ENCODE peak calls at places on chromosome 4, in six cellular contexts. M is psoas muscle, I is ovary, A is fibroblast of the aortic adventitia, Y is left ventricle myocardium inferior, S is adipocyte. W is an unnamed sample.

GRCh38 chr4:3660086-3660927 is 105.9 kb upstream of the ADRA2C start:
- DNase-seq in M (no peak), I (no peak), A (no peak), Y (no peak), S (no peak), W (peak; percentile 19)

GRCh38 chr4:31557444-31557843 is 837.3 kb downstream of the PCDH7 start:
- DNase-seq in M (no peak), I (no peak), A (peak; percentile 0), Y (no peak), S (no peak), W (no peak)

GRCh38 chr4:142549726-142550463 is 296.2 kb downstream of the INPP4B start:
- DNase-seq in M (no peak), I (no peak), A (peak; percentile 81), Y (no peak), S (peak; percentile 56), W (peak; percentile 64)

GRCh38 chr4:106486533-106486932 is 118.0 kb upstream of the GIMD1 start:
- DNase-seq in M (no peak), I (no peak), A (no peak), Y (no peak), S (no peak), W (no peak)

GRCh38 chr4:61201562-61202099 is 1.5 kb downstream of the ADGRL3 start:
- DNase-seq in M (no peak), I (no peak), A (no peak), Y (peak; percentile 15), S (peak; percentile 45), W (no peak)

GRCh38 chr4:185810746-185811508 is 1.1 kb downstream of the SORBS2 start:
- DNase-seq in M (no peak), I (no peak), A (peak; percentile 31), Y (no peak), S (no peak), W (no peak)

GRCh38 chr4:101420661-101421060 is 73.3 kb upstream of the PPP3CA start:
- DNase-seq in M (no peak), I (no peak), A (peak; percentile 25), Y (no peak), S (peak; percentile 16), W (no peak)

GRCh38 chr4:57098945-57099344 is 11.2 kb downstream of the IGFBP7 start:
- DNase-seq in M (no peak), I (no peak), A (peak; percentile 94), Y (no peak), S (peak; percentile 91), W (peak; percentile 86)

GRCh38 chr4:110278127-110278526 is 79.7 kb upstream of the ELOVL6 start:
- DNase-seq in M (no peak), I (no peak), A (no peak), Y (no peak), S (no peak), W (no peak)

GRCh38 chr4:13151178-13151577 is 333.0 kb downstream of the RAB28 start:
- DNase-seq in M (no peak), I (no peak), A (no peak), Y (no peak), S (no peak), W (no peak)

GRCh38 chr4:86560447-86560846 is 33.7 kb upstream of the PTPN13 start:
- DNase-seq in M (no peak), I (no peak), A (no peak), Y (no peak), S (no peak), W (no peak)

GRCh38 chr4:211033-211511 is 86.8 kb downstream of the ZNF718 start:
- DNase-seq in M (no peak), I (no peak), A (no peak), Y (no peak), S (no peak), W (no peak)

GRCh38 chr4:75584067-75584466 is 28.2 kb downstream of the ODAPH start:
- DNase-seq in M (no peak), I (no peak), A (no peak), Y (no peak), S (no peak), W (no peak)

GRCh38 chr4:137531951-137532868 is at the start of gene PCDH18:
- DNase-seq in M (peak; percentile 84), I (peak; percentile 96), A (peak; percentile 99), Y (peak; percentile 85), S (peak; percentile 99), W (peak; percentile 96)

GRCh38 chr4:176999943-177000543 is 207.3 kb upstream of the VEGFC start:
- DNase-seq in M (no peak), I (no peak), A (no peak), Y (no peak), S (no peak), W (no peak)

GRCh38 chr4:107823870-107824366 is 814 bp upstream of the SGMS2 start:
- DNase-seq in M (no peak), I (no peak), A (no peak), Y (no peak), S (no peak), W (no peak)

GRCh38 chr4:24594887-24595286 is 10.5 kb upstream of the DHX15 start:
- DNase-seq in M (no peak), I (no peak), A (peak; percentile 40), Y (no peak), S (peak; percentile 79), W (peak; percentile 60)

GRCh38 chr4:108931926-108932325 is 169.1 kb upstream of the ETNPPL start:
- DNase-seq in M (no peak), I (no peak), A (no peak), Y (no peak), S (no peak), W (no peak)

GRCh38 chr4:106690487-106690886 is 321.9 kb upstream of the GIMD1 start:
- DNase-seq in M (no peak), I (no peak), A (peak; percentile 13), Y (no peak), S (peak; percentile 41), W (no peak)

GRCh38 chr4:54902261-54902660 is 223.1 kb downstream of the KDR start:
- DNase-seq in M (no peak), I (no peak), A (no peak), Y (no peak), S (peak; percentile 11), W (no peak)

GRCh38 chr4:124904723-124905390 is 192.3 kb upstream of the ANKRD50 start:
- DNase-seq in M (no peak), I (no peak), A (no peak), Y (no peak), S (peak; percentile 10), W (no peak)

GRCh38 chr4:82787342-82787741 is 11.3 kb downstream of the SCD5 start:
- DNase-seq in M (no peak), I (no peak), A (peak; percentile 49), Y (no peak), S (no peak), W (no peak)

GRCh38 chr4:82784615-82785247 is 13.9 kb downstream of the SCD5 start:
- DNase-seq in M (no peak), I (no peak), A (peak; percentile 66), Y (no peak), S (no peak), W (no peak)

GRCh38 chr4:82786794-82787193 is 11.8 kb downstream of the SCD5 start:
- DNase-seq in M (no peak), I (no peak), A (no peak), Y (no peak), S (no peak), W (no peak)

GRCh38 chr4:82786004-82786400 is 12.6 kb downstream of the SCD5 start:
- DNase-seq in M (no peak), I (no peak), A (no peak), Y (no peak), S (no peak), W (no peak)

DNA sequence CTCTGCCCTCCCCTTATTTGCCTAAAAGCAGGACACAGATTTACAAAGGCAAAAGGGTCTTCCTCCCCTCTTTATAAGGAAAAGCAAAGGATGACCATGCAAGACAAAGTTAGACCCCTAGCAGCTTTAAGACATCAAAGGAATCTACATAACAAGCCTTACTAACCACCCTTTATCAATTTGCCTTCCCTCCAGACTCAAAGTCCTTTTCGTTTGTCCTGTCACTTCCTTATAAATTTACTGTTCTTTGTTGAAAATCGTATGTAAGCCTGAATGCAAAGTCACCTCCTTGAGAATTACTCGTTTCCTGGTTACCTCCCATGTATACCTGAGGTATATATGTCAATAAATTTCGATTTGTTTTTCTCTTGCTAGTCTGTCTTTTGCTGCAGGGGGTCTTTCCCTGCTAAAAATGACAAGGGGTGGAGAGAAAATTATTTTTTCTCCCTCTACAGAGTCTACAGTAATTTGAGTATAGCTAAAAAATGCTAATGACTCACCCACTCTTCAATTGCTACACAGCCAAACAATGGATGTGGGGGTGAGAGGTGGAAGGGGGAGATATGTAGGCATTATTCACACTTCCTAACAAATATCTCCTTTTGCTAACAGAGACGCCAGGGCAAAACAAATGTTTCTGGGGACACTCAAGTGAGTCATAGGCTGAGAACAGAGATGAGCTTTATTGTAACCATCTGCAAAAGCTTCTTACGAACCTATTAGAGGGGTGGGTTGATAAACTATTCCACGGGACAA is 13.2 kb downstream of the SCD5 start:
- DNase-seq in M (no peak), I (no peak), A (peak; percentile 93), Y (no peak), S (peak; percentile 78), W (peak; percentile 84)
- H3K4me3 ChIP-seq in M (no peak overlapping the region), I (no peak overlapping the region), A (peak overlapping the region; percentile 47), Y (no peak overlapping the region), S (peak overlapping the region; percentile 52), W (peak overlapping the region; percentile 24)

DNA sequence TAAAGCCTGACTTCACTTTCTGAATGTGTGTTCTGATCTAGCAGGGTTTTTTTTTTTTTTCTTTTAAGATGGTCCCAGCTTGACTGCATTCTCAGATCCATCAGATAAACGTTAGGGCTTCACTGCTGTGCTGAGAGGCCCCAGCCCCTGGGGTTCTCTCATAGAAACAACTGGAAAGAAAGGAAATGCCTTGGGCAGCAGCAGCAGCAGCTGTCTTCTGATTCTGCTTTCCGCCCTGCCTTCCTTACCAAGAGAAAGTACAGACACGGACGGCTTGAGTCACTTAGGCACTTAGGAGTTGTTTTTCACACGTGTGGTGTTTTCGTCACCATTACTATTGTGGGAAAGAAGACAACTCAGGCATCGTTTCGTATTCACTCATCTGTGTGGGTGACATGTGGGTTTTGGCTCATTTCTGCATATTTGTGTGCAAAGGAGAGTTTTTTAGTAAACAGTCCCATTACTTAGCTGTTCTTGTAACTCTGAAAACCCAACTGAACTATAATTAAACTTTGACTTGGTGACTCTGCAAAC is 172.0 kb downstream of the PTTG2 start:
- DNase-seq in M (no peak), I (peak; percentile 40), A (peak; percentile 99), Y (no peak), S (peak; percentile 91), W (peak; percentile 99)
- H3K4me3 ChIP-seq in M (no peak overlapping the region), I (no peak overlapping the region), A (peak overlapping the region; percentile 18), Y (no peak overlapping the region), S (peak overlapping the region; percentile 58), W (no peak overlapping the region)

GRCh38 chr4:41437264-41437566 is 100.7 kb upstream of the LIMCH1 start:
- DNase-seq in M (no peak), I (no peak), A (no peak), Y (no peak), S (no peak), W (no peak)
- H3K4me3 ChIP-seq in M (peak overlapping the region; percentile 35), I (no peak overlapping the region), A (no peak overlapping the region), Y (peak overlapping the region; percentile 18), S (no peak overlapping the region), W (no peak overlapping the region)

DNA sequence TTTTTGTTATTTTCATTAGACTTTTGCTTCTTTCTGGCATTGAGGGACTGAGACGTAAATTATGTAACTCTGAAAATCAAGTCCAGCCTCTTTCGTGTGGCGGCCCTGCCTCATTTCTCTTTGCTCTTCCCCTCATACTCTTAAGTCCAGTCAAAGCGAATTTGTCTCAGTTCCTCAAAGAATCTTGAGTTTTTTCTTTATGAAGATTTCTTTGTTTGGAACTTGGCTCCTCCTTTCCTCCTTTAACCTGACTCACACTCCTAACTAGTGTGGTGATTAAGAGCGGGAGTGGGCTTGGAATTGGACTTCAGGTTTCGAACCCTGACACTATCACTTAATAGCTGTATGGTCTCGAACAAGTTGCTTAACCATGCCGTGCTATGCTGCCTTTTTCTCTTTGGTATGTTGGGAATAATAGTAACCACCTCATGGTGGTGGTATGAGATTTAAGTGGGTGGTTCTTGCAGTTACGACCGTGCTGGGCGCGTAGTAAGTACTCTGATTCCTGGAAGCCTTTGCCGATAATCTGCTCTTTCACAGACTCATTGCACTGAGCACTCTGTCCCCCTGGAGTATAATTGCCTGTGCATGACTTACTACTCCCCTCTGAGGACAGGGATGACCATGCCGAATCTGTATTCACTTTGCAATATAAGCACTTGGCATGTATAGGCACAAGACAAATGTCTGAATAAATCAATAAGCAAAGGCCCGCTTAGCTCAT is 19.1 kb downstream of the FNIP2 start:
- DNase-seq in M (no peak), I (no peak), A (peak; percentile 69), Y (no peak), S (no peak), W (peak; percentile 81)
- H3K4me3 ChIP-seq in M (no peak overlapping the region), I (no peak overlapping the region), A (no peak overlapping the region), Y (no peak overlapping the region), S (peak overlapping the region; percentile 72), W (no peak overlapping the region)

W was measured in skeletal muscle cell.